ENCODE peak calls at places on chromosomes 12 and 14, in six cellular contexts. W is ovary, M is transverse colon, T is stomach, Q is HCT116, F is A549. G is an unnamed sample.

GRCh38 chr12:96112733-96113132 is 77.3 kb upstream of the LTA4H start:
- DNase-seq in T (peak; percentile 47), W (no peak), F (no peak), M (no peak), Q (no peak), G (no peak)

GRCh38 chr12:47757840-47758583 is 668 bp downstream of the RAPGEF3 start:
- DNase-seq in F (no peak), Q (no peak), T (peak; percentile 52), M (peak; percentile 14), W (peak; percentile 81), G (no peak)

GRCh38 chr12:51926718-51927117 is 19.4 kb downstream of the ACVRL1 start:
- DNase-seq in Q (peak; percentile 48), F (peak; percentile 48), W (no peak), M (peak; percentile 77), T (peak; percentile 75), G (no peak)

GRCh38 chr14:104147346-104148125 is 9.1 kb downstream of the KIF26A start:
- DNase-seq in T (no peak), M (no peak), F (no peak), Q (no peak), W (peak; percentile 36), G (no peak)

GRCh38 chr14:95507701-95508103 is 8.7 kb downstream of the SYNE3 start:
- DNase-seq in W (peak; percentile 38), Q (no peak), T (peak; percentile 51), F (no peak), M (no peak), G (no peak)

GRCh38 chr12:3348055-3348454 is 142.9 kb upstream of the PRMT8 start:
- DNase-seq in M (no peak), W (no peak), Q (no peak), F (no peak), T (no peak), G (no peak)

GRCh38 chr12:77089701-77090220 is 24.4 kb upstream of the E2F7 start:
- DNase-seq in F (no peak), M (no peak), Q (no peak), T (no peak), W (no peak), G (no peak)

GRCh38 chr14:89576132-89576923 is 159.3 kb upstream of the FOXN3 start:
- DNase-seq in Q (no peak), W (no peak), M (no peak), T (no peak), F (no peak), G (no peak)

GRCh38 chr12:106044773-106045172 is 94.0 kb downstream of the NUAK1 start:
- DNase-seq in Q (no peak), T (no peak), M (no peak), W (no peak), F (no peak), G (no peak)

GRCh38 chr14:100827751-100828447 is 2.0 kb downstream of the MEG3 start:
- DNase-seq in W (peak; percentile 80), M (no peak), F (no peak), Q (no peak), T (no peak), G (no peak)
- H3K4me3 ChIP-seq in W (peak overlapping the region; percentile 49), M (no peak overlapping the region), F (no peak overlapping the region), Q (no peak overlapping the region), T (peak overlapping the region; percentile 32), G (peak overlapping the region; percentile 41)

GRCh38 chr14:69443296-69443805 is 41.2 kb upstream of the PLEKHD1 start:
- DNase-seq in Q (no peak), T (no peak), W (no peak), M (no peak), F (no peak), G (no peak)

GRCh38 chr14:69439516-69440270 is 41.2 kb downstream of the SLC39A9 start:
- DNase-seq in T (no peak), F (no peak), W (no peak), Q (no peak), M (no peak), G (no peak)

DNA sequence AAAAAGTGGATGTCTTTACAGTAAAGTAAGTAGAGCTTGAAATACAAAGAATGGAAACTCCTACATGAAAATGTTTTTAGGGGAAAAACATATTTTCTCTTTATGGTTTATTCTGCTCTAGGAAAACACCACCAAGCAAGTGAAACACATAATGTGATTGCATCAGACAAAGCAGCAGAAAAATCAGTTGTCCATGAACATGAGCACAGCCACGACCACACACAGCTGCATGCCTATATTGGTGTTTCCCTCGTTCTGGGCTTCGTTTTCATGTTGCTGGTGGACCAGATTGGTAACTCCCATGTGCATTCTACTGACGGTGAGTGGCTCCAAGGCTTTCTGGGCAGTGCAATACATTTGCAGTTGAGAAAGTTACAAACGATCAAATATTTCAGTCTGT is 42.6 kb upstream of the PLEKHD1 start:
- DNase-seq in F (no peak), T (no peak), M (no peak), Q (no peak), W (no peak), G (no peak)
- TF ChIP-seq POLR2A in F (no peak), T (no peak), M (no peak), Q (no peak), W (no peak), G (no peak)

DNA sequence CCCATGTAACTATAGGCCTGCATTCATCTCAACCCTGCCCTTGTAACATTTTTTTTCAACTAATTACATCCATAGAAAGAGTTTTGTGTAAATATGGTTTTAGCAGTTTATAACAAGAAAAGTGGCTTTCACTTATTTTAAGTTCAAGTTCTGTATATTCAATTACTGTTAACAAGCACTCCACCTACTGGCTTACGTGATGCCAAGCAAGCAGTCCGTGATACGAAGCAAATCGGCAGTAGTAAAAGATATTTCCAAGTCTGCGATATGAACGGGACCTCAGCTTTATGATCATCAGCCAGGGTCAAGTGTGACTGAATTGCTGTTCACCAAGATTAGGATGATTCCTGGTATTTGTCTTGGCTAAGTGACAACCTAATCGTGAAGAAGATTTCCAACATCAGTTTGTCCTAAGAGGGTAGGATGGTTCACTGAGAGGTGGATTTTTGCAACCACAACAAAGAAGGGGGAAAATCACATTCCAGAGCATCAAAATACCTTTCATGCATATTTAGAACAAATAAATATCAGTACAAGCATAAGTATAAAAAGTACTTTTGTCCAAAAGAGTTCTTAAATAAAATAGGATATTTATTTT is 456.2 kb downstream of the FOXG1 start:
- DNase-seq in M (no peak), Q (no peak), T (no peak), W (no peak), F (no peak), G (no peak)
- H3K4me3 ChIP-seq in M (no peak overlapping the region), Q (no peak overlapping the region), T (no peak overlapping the region), W (no peak overlapping the region), F (no peak overlapping the region), G (no peak overlapping the region)

DNA sequence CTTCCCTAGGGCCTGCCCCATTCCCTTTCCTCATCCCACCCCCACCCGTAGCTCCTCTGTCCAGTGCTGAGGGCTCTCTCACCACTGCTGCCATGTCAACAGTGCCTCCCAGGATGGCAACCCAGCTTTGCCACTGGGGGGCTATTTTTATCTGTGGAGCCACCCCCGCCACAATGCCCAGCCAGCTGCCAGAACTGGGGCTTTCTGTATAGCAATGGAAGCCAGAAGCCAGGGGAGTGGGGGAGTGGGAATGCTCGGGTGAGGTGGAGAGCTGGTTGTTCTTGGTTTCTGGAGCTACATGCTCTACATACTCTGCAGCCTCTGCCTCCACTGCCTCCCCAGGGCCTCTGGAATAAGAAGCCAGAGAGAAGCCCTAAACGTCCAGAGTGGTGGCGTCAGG is 8.9 kb downstream of the PDE1B start:
- DNase-seq in M (no peak), F (no peak), W (no peak), T (no peak), Q (no peak), G (no peak)
- TF ChIP-seq POLR2A in M (no peak), F (no peak), W (no peak), T (no peak), Q (no peak), G (no peak)

G was measured in esophagus squamous epithelium.